ENCODE peak calls at places on chromosomes 2 and 18, in seven cellular contexts. P, U, B, E, N, A and D are unnamed samples.
A peak's percentile ranks its signal among the peaks of the same experiment; 100 is the strongest.

GRCh38 chr2:7018767-7019166 is 101.6 kb downstream of the RNF144A start:
- DNase-seq in A (peak; percentile 47), E (no peak), P (no peak), B (no peak), N (no peak), U (no peak), D (no peak)

GRCh38 chr2:647691-648231 is 29.4 kb downstream of the TMEM18 start:
- DNase-seq in A (no peak), N (no peak), U (no peak), B (no peak), P (no peak), E (no peak), D (no peak)

GRCh38 chr2:105070010-105070865 is 32.4 kb downstream of the MRPS9 start:
- DNase-seq in A (no peak), P (no peak), B (no peak), U (no peak), E (no peak), N (no peak), D (no peak)

GRCh38 chr2:102891261-102891660 is 129.4 kb downstream of the TMEM182 start:
- DNase-seq in B (no peak), E (no peak), A (no peak), U (no peak), P (no peak), N (no peak), D (peak; percentile 8)

GRCh38 chr2:238155051-238155760 is 3.6 kb upstream of the ERFE start:
- DNase-seq in A (no peak), E (no peak), P (no peak), B (no peak), N (no peak), U (no peak), D (no peak)

GRCh38 chr18:63974991-63975390 is 5.1 kb downstream of the SERPINB8 start:
- DNase-seq in E (no peak), B (peak; percentile 20), A (no peak), N (no peak), U (peak; percentile 21), P (no peak), D (no peak)

GRCh38 chr2:240060977-240061591 is 7.8 kb upstream of the OR6B3 start:
- DNase-seq in A (peak; percentile 63), B (peak; percentile 57), U (peak; percentile 54), E (no peak), P (peak; percentile 17), N (no peak), D (peak; percentile 69)

GRCh38 chr2:84338069-84338468 is 121.0 kb downstream of the SUCLG1 start:
- DNase-seq in E (no peak), P (no peak), U (no peak), A (peak; percentile 4), N (no peak), B (no peak), D (no peak)

GRCh38 chr2:88880441-88880953 is 189.0 kb downstream of the RPIA start:
- DNase-seq in U (peak; percentile 43), E (no peak), A (peak; percentile 30), B (peak; percentile 56), N (no peak), P (peak; percentile 49), D (peak; percentile 24)

GRCh38 chr2:54559593-54560145 is 103.5 kb downstream of the SPTBN1 start:
- DNase-seq in B (peak; percentile 83), A (peak; percentile 65), E (no peak), P (no peak), N (no peak), U (no peak), D (peak; percentile 73)

GRCh38 chr2:176126929-176127768 is 2.4 kb upstream of the HOXD8 start:
- DNase-seq in B (peak; percentile 13), A (peak; percentile 63), E (no peak), N (no peak), U (no peak), P (peak; percentile 61), D (peak; percentile 54)

GRCh38 chr2:19120941-19121750 is 237.3 kb downstream of the OSR1 start:
- DNase-seq in E (no peak), N (no peak), P (no peak), B (peak; percentile 26), A (no peak), U (peak; percentile 63), D (no peak)

GRCh38 chr2:2840101-2840531 is 509.0 kb upstream of the MYT1L start:
- DNase-seq in E (no peak), P (no peak), B (no peak), N (no peak), U (no peak), A (no peak), D (no peak)

DNA sequence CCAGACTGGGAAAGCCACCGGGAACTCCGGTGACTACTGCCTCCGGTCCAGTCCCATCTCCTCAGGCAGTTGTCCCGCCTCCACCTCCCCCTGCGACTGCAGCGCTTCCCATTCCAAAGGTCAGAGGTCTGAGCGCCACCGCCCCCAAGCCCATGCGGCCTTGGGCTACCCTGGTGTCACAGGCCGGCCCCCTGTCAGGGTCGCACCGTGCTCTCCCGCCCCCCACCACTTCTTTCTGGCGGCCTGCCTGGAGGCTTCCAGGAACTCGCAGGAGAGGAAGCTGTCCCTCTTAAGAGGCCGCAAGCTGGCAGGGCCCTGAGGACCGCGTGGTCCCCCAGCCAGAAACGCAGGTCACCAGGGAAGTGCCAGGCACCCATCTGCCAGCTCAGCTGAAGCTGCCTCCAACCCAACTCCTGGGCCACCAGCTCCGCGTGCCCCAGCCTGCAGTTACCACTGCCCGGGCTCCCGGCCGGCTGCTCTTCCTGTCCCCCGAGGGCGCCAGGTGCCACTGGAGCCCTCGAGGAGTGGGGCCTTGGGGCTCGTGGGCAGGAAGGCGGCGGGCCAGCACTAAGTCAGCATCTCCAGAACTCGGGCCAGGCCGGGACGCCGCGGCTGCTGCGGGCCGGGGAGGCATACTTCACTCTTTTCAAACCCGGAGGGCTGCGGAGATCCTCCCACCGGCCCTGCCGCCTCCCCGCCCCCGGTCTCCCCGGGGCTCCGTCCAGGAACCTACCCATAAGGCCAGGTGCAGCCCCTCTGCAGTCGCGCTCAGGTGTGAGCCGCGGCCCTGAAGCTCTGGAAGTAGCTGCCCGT is 83.3 kb upstream of the POMC start:
- DNase-seq in E (no peak), N (no peak), P (peak; percentile 75), A (peak; percentile 84), B (peak; percentile 91), U (no peak), D (no peak)
- TF ChIP-seq JUND in E (no peak), N (no peak), P (no peak), A (no peak), B (no peak), U (no peak), D (no peak)

GRCh38 chr2:24836206-24836605 is 43.0 kb downstream of the CENPO start:
- DNase-seq in P (no peak), B (no peak), A (no peak), U (no peak), E (no peak), N (no peak), D (no peak)
- TF ChIP-seq JUND in P (no peak), B (no peak), A (no peak), U (no peak), E (no peak), N (no peak), D (no peak)

GRCh38 chr2:170822292-170822884 is 5.7 kb downstream of the GAD1 start:
- DNase-seq in U (no peak), N (no peak), E (no peak), P (no peak), A (peak; percentile 79), B (no peak), D (no peak)
- TF ChIP-seq JUND in U (no peak), N (no peak), E (no peak), P (no peak), A (no peak), B (no peak), D (no peak)

DNA sequence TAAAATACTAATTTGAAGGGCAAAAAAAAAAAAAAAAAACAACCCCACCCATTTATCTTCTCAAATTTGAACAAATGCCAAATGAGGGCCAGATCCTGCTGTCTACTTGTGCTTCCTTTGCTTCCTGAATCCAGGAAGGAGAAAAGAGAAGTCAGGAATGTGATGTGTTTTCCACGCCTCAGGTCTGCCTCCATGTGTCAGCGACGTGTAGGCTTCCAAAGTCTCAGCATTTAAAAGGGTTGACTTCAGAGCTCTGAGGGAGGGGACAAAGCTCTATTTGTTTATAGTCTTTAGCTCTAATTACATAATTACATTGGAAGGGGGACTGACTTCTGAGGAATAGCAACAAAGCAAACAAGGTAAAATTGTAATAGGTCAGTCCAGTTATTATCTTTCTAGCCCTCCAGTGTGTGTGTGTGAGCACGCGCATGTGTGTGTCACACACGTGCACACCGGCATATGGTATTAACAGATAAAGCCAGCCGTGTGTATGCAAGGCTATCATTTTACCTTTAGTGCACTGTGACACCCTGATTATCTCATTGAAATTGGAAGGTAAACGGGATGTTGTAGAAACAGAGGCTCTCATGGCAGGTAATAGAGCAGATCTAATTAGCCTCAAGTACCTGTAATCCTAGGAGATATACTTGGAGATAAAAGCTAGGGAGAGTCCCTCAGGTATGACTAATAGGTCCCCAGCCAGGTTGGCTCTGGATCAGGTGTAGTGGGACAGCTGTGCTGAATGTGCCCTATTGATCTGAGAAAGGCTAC is 911.4 kb upstream of the ZEB2 start:
- DNase-seq in N (peak; percentile 13), P (no peak), A (peak; percentile 0), U (no peak), E (no peak), B (peak; percentile 28), D (peak; percentile 51)
- TF ChIP-seq JUND in N (no peak), P (no peak), A (no peak), U (no peak), E (no peak), B (no peak), D (no peak)

GRCh38 chr18:3579701-3580100 is 129.7 kb downstream of the TGIF1 start:
- DNase-seq in N (no peak), E (no peak), U (no peak), B (no peak), A (no peak), P (no peak), D (no peak)
- TF ChIP-seq JUND in N (no peak), E (no peak), U (no peak), B (no peak), A (no peak), P (no peak), D (no peak)

GRCh38 chr2:46363535-46364170 is 66.4 kb downstream of the EPAS1 start:
- DNase-seq in E (no peak), A (no peak), P (no peak), B (no peak), U (no peak), N (no peak), D (no peak)
- TF ChIP-seq JUND in E (no peak), A (no peak), P (no peak), B (no peak), U (no peak), N (no peak), D (no peak)

GRCh38 chr2:190382851-190383250 is 25.3 kb upstream of the MFSD6 start:
- DNase-seq in N (no peak), P (peak; percentile 23), A (peak; percentile 30), B (peak; percentile 62), E (peak; percentile 43), U (peak; percentile 57), D (peak; percentile 80)
- TF ChIP-seq JUND in N (no peak), P (no peak), A (no peak), B (no peak), E (no peak), U (no peak), D (no peak)